ENCODE peak calls at places on chromosomes 4 and X, in seven cellular contexts. C is H9, Z is mesenchymal stem cell, U is IMR-90, K is neuronal stem cell, V is mesendoderm, Y is trophoblast cell. H is an unnamed sample.

GRCh38 chrX:118847676-118848075 is 24.1 kb downstream of the ZCCHC12 start:
- DNase-seq in Y (no peak), V (peak), U (peak), K (peak), Z (peak), C (no peak), H (no peak)

GRCh38 chrX:43166874-43167273 is 388.9 kb upstream of the PPP1R2C start:
- DNase-seq in Y (no peak), K (no peak), U (no peak), C (no peak), V (no peak), Z (no peak), H (no peak)

GRCh38 chrX:10479508-10479907 is 140.9 kb downstream of the MID1 start:
- DNase-seq in U (no peak), V (no peak), K (no peak), C (no peak), Z (no peak), Y (no peak), H (no peak)

GRCh38 chrX:68177542-68177941 is 255.8 kb downstream of the OPHN1 start:
- DNase-seq in Z (peak), C (no peak), K (no peak), V (no peak), Y (no peak), U (peak), H (no peak)

GRCh38 chrX:3143043-3143799 is 102.0 kb downstream of the ARSF start:
- DNase-seq in Y (no peak), U (no peak), C (no peak), V (peak), Z (no peak), K (no peak), H (no peak)

GRCh38 chrX:8692886-8693285 is 39.1 kb downstream of the ANOS1 start:
- DNase-seq in K (no peak), V (no peak), C (no peak), U (no peak), Z (no peak), Y (no peak), H (no peak)

GRCh38 chr4:15755321-15755750 is 22.8 kb upstream of the CD38 start:
- DNase-seq in U (peak), Y (no peak), K (no peak), Z (peak), C (no peak), V (no peak), H (no peak)

GRCh38 chr4:87704000-87704399 is 53.9 kb downstream of the DMP1 start:
- DNase-seq in V (no peak), C (no peak), K (no peak), U (no peak), Y (no peak), Z (no peak), H (no peak)

GRCh38 chr4:71123951-71124350 is 130.5 kb downstream of the DCK start:
- DNase-seq in Y (no peak), K (no peak), C (no peak), U (no peak), V (no peak), Z (no peak), H (no peak)

GRCh38 chr4:183783933-183784622 is 121.0 kb upstream of the STOX2 start:
- DNase-seq in Y (no peak), K (no peak), Z (peak), C (no peak), V (no peak), U (peak), H (no peak)

GRCh38 chrX:40090050-40090804 is 7.5 kb downstream of the BCOR start:
- DNase-seq in Y (no peak), Z (peak), V (peak), C (peak), U (no peak), K (no peak), H (no peak)

GRCh38 chr4:8770518-8771257 is 101.0 kb downstream of the HMX1 start:
- DNase-seq in Y (no peak), U (no peak), K (no peak), Z (no peak), C (no peak), V (peak), H (no peak)

GRCh38 chr4:122364700-122365404 is 14.0 kb upstream of the ADAD1 start:
- DNase-seq in Y (no peak), Z (no peak), V (peak), K (no peak), U (no peak), C (peak), H (peak)

GRCh38 chr4:32689520-32689919 is 1969.4 kb downstream of the PCDH7 start:
- DNase-seq in C (no peak), U (no peak), Y (no peak), K (no peak), Z (no peak), V (no peak), H (no peak)

GRCh38 chrX:119809185-119809666 is 17.8 kb upstream of the RPL39 start:
- DNase-seq in U (peak), Y (peak), Z (peak), C (no peak), K (no peak), V (peak), H (no peak)

GRCh38 chr4:52234539-52235174 is 183.6 kb downstream of the SPATA18 start:
- DNase-seq in V (peak), Z (peak), C (no peak), U (peak), Y (no peak), K (peak), H (no peak)

GRCh38 chrX:17242470-17242869 is 132.5 kb upstream of the NHS start:
- DNase-seq in K (peak), V (peak), Y (peak), C (no peak), U (peak), Z (peak), H (peak)

GRCh38 chr4:87423313-87424031 is 1.1 kb downstream of the NUDT9 start:
- DNase-seq in V (no peak), Z (peak), U (no peak), C (no peak), Y (no peak), K (no peak), H (no peak)

GRCh38 chr4:82352825-82353370 is 20.9 kb downstream of the HNRNPD start:
- DNase-seq in Z (peak), U (peak), Y (no peak), K (no peak), C (no peak), V (no peak), H (no peak)

GRCh38 chrX:13009256-13009655 is 34.3 kb downstream of the TMSB4X start:
- DNase-seq in Z (no peak), K (no peak), Y (no peak), V (no peak), C (no peak), U (no peak), H (no peak)

GRCh38 chr4:1752284-1753041 is 31.1 kb downstream of the TACC3 start:
- DNase-seq in U (peak), Y (no peak), C (no peak), V (peak), Z (no peak), K (no peak), H (no peak)

GRCh38 chr4:122632396-122633143 is 11.7 kb upstream of the IL21 start:
- DNase-seq in U (peak), Y (no peak), C (no peak), V (no peak), Z (no peak), K (no peak), H (no peak)

GRCh38 chr4:4439782-4440181 is 52.9 kb downstream of the NSG1 start:
- DNase-seq in K (no peak), C (no peak), U (peak), V (no peak), Y (no peak), Z (peak), H (no peak)

GRCh38 chrX:70479197-70479969 is 34.7 kb downstream of the DLG3 start:
- DNase-seq in U (peak), Y (no peak), Z (peak), V (no peak), K (no peak), C (no peak), H (no peak)

GRCh38 chr4:142743071-142743825 is 102.9 kb downstream of the INPP4B start:
- DNase-seq in C (no peak), U (peak), Y (no peak), V (peak), K (no peak), Z (peak), H (no peak)

GRCh38 chrX:118577041-118577440 is 81.4 kb downstream of the DOCK11 start:
- DNase-seq in U (no peak), V (no peak), Z (no peak), Y (no peak), C (no peak), K (no peak), H (no peak)

GRCh38 chr4:168509786-168510185 is 12.9 kb downstream of the PALLD start:
- DNase-seq in U (peak), Z (peak), Y (peak), C (no peak), K (no peak), V (no peak), H (no peak)

GRCh38 chrX:25206761-25207160 is 191.0 kb upstream of the ARX start:
- DNase-seq in K (no peak), U (peak), C (no peak), Y (peak), V (peak), Z (no peak), H (no peak)

GRCh38 chr4:31793907-31794306 is 1073.7 kb downstream of the PCDH7 start:
- DNase-seq in Z (peak), V (no peak), U (no peak), C (no peak), Y (no peak), K (no peak), H (no peak)

GRCh38 chr4:12933760-12934221 is 550.3 kb downstream of the RAB28 start:
- DNase-seq in V (no peak), K (no peak), C (no peak), U (no peak), Z (peak), Y (no peak), H (no peak)

GRCh38 chr4:8325284-8325973 is 55.9 kb downstream of the HTRA3 start:
- DNase-seq in K (no peak), V (no peak), C (peak), Z (no peak), U (no peak), Y (no peak), H (peak)

GRCh38 chrX:31604629-31605221 is 532.9 kb upstream of the FTHL17 start:
- DNase-seq in U (no peak), Z (no peak), C (no peak), K (no peak), Y (no peak), V (no peak), H (no peak)

GRCh38 chr4:56937262-56937661 is 29.6 kb downstream of the REST start:
- DNase-seq in Z (peak), C (no peak), K (no peak), Y (peak), U (peak), V (no peak), H (no peak)

GRCh38 chrX:118550792-118551191 is 55.2 kb downstream of the DOCK11 start:
- DNase-seq in Z (no peak), C (no peak), U (peak), Y (peak), V (no peak), K (no peak), H (no peak)

GRCh38 chrX:51144828-51145442 is 187.7 kb upstream of the NUDT10 start:
- DNase-seq in U (peak), Z (peak), C (peak), Y (peak), K (peak), V (peak), H (peak)

GRCh38 chr4:152246659-152247058 is 289.2 kb downstream of the FBXW7 start:
- DNase-seq in U (no peak), C (no peak), Z (no peak), K (no peak), Y (no peak), V (no peak), H (no peak)

GRCh38 chr4:41930139-41930831 is 4.9 kb upstream of the TMEM33 start:
- DNase-seq in V (no peak), C (no peak), Z (no peak), U (no peak), Y (no peak), K (no peak), H (no peak)

GRCh38 chrX:74422576-74423288 is 1.4 kb downstream of the SLC16A2 start:
- DNase-seq in K (peak), Z (peak), C (peak), U (peak), V (peak), Y (no peak), H (peak)

GRCh38 chrX:119753639-119754257 is 4.6 kb upstream of the SOWAHD start:
- DNase-seq in K (no peak), U (peak), Z (peak), C (peak), Y (peak), V (peak), H (no peak)

GRCh38 chrX:100743009-100743615 is 11.2 kb upstream of the SYTL4 start:
- DNase-seq in K (no peak), Z (peak), V (no peak), Y (no peak), U (no peak), C (no peak), H (no peak)
- H3K18ac ChIP-seq in K (no peak), Z (no peak), V (no peak), Y (no peak), U (no peak), C (no peak), H (no peak)

DNA sequence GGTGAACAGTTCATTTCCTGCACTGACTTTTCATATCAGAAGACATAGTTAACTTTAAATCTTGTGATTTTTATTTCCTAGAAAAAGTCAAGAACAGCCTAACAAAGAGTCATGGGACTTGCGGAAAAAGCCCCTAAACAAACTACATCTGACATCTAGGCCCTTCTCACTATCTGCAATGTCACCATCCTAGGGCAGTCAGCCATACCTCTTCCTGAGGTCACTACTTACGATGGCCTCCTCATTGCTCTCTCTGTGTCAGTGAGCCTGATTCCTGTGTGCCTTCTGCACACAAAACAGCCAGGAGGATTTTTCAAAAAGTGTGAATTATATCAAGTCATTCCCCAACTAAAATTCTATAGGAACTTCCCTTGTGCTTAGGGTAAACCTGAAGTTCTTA is 22.4 kb upstream of the KIT start:
- DNase-seq in K (no peak), U (no peak), V (no peak), Z (no peak), Y (no peak), C (no peak), H (no peak)
- H3K18ac ChIP-seq in K (no peak), U (no peak), V (no peak), Z (no peak), Y (no peak), C (no peak), H (no peak)

GRCh38 chrX:78046362-78046761 is 57.7 kb upstream of the PGK1 start:
- DNase-seq in V (no peak), K (no peak), Y (no peak), U (no peak), Z (no peak), C (no peak), H (no peak)
- H3K18ac ChIP-seq in V (no peak), K (no peak), Y (no peak), U (no peak), Z (no peak), C (no peak), H (no peak)

GRCh38 chrX:124230573-124231300 is 101.7 kb upstream of the TEX13D start:
- DNase-seq in V (no peak), C (no peak), K (no peak), U (no peak), Y (no peak), Z (no peak), H (no peak)

GRCh38 chrX:124229374-124229773 is 103.1 kb upstream of the TEX13D start:
- DNase-seq in Y (no peak), V (peak), Z (no peak), C (no peak), K (no peak), U (no peak), H (no peak)

GRCh38 chrX:124234348-124234747 is 98.1 kb upstream of the TEX13D start:
- DNase-seq in U (no peak), Z (no peak), C (no peak), K (no peak), V (no peak), Y (no peak), H (no peak)

GRCh38 chrX:124231454-124231853 is 101.0 kb upstream of the TEX13D start:
- DNase-seq in K (no peak), V (no peak), Y (no peak), C (no peak), Z (no peak), U (no peak), H (no peak)

DNA sequence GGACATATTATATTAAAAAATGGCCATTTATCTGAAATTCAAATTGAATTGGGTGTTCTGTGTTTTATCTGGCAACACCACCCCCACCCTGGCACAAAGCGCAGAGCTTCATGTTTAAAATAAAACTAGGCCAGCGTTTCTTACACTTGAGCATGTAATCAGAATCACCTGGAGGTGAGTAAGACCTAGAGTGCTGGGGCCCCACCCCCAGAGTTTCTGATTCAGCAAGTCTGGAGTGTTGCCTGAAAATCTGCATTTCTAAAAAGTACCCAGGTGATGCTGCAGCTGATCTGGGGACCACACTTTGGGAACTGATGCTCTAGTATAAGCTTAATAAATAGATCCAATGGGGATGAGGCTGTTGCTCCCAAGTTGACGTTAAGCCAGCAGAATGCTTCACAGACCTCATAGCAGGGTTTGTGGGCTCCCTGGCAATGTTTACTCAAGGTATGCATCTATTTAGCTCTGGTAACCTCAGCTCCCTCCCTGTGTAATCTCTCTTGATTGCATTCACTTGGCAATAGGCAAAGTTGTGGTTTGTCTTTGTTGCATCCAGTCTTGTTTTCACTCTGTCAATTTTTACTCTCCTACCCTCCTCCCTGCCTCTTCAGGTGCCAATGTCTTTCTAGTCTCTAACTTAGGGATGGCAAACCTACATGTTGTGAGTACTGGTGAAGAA is 99.8 kb upstream of the TEX13D start:
- DNase-seq in Y (no peak), K (no peak), V (peak), Z (no peak), C (no peak), U (no peak), H (no peak)
- H3K18ac ChIP-seq in Y (no peak), K (no peak), V (no peak), Z (no peak), C (no peak), U (no peak), H (no peak)

GRCh38 chrX:104137496-104137895 is 19.3 kb downstream of the SLC25A53 start:
- DNase-seq in K (no peak), Y (no peak), C (no peak), U (no peak), Z (peak), V (peak), H (no peak)
- H3K18ac ChIP-seq in K (no peak), Y (no peak), C (no peak), U (no peak), Z (no peak), V (no peak), H (no peak)

GRCh38 chr4:54091637-54092404 is 8.1 kb upstream of the GSX2 start:
- DNase-seq in U (peak), Z (peak), C (peak), Y (peak), K (no peak), V (no peak), H (no peak)
- H3K18ac ChIP-seq in U (peak), Z (peak), C (no peak), Y (peak), K (peak), V (no peak), H (no peak)

DNA sequence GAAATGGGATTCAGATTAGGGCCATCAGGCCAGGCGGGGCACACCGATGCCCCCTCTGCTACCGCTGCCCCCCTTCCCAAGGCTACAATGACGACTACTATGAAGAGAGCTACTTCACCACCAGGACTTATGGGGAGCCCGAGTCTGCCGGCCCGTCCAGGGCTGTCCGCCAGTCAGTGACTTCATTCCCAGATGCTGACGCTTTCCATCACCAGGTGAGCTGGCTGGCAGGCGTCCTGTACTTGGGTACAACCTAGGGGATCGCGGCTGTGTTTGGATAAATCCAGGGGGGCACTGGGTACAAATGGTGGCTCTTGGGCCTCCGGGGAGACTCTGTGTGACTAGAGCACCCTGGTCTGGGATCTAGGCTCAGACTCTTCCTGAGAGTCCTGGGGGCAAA is 1.1 kb downstream of the EMD start:
- DNase-seq in C (no peak), Y (no peak), K (no peak), U (peak), V (no peak), Z (peak), H (no peak)
- H3K18ac ChIP-seq in C (peak), Y (peak), K (no peak), U (no peak), V (no peak), Z (no peak), H (no peak)

GRCh38 chr4:80730158-80730557 is 300.4 kb upstream of the BMP3 start:
- DNase-seq in Y (no peak), Z (no peak), U (no peak), V (no peak), K (no peak), C (no peak), H (no peak)
- H3K18ac ChIP-seq in Y (no peak), Z (no peak), U (no peak), V (no peak), K (no peak), C (no peak), H (no peak)

DNA sequence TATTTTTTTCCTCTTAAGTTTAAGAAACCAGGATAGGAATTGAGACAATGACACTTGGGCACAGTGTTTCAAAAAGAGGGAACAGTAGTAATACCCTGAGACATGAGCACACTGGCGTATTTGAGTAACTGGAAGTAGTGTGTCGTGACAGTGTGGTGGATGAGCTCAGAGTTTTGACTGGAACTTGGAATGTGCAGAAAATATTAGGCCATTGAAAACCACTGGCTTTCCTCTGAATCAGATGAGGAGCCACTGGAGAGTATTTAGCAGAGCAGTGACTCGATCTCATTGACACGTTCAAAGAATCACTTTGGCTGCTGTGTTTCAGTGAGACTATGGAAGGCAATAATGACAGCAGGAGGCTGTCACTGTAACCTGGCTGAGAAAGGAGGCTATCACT is 1531.2 kb downstream of the STIM2 start:
- DNase-seq in K (no peak), Z (no peak), U (peak), V (no peak), C (no peak), Y (no peak), H (no peak)
- H3K18ac ChIP-seq in K (no peak), Z (no peak), U (no peak), V (no peak), C (no peak), Y (no peak), H (no peak)